ENCODE peak calls at places on chromosomes 11 and 22, in seven cellular contexts. One of them, this sample, is unnamed. For H3K27me3, the result is how much of the 10 kb centered on the place peaks cover.

GRCh38 chr11:62980133-62980760 is 4.5 kb downstream of the SLC22A6 start:
- DNase-seq in sigmoid colon: no peak
- DNase-seq in GM23338: peak
- DNase-seq in SK-N-SH: no peak
- DNase-seq in suprapubic skin: no peak
- DNase-seq in breast epithelium: no peak
- DNase-seq in spleen: no peak
- DNase-seq in this sample: no peak

GRCh38 chr22:50011447-50012200 is 941 bp downstream of the IL17REL start:
- DNase-seq in breast epithelium: no peak
- DNase-seq in SK-N-SH: peak
- DNase-seq in sigmoid colon: peak
- DNase-seq in suprapubic skin: no peak
- DNase-seq in spleen: no peak
- DNase-seq in GM23338: peak
- DNase-seq in this sample: no peak

GRCh38 chr11:114229062-114229450 is 67.1 kb upstream of the NNMT start:
- DNase-seq in SK-N-SH: peak
- DNase-seq in suprapubic skin: no peak
- DNase-seq in spleen: no peak
- DNase-seq in sigmoid colon: no peak
- DNase-seq in GM23338: no peak
- DNase-seq in breast epithelium: no peak
- DNase-seq in this sample: no peak

GRCh38 chr11:67400251-67400941 is 1.3 kb downstream of the PPP1CA start:
- DNase-seq in spleen: peak
- DNase-seq in GM23338: no peak
- DNase-seq in suprapubic skin: no peak
- DNase-seq in sigmoid colon: peak
- DNase-seq in breast epithelium: no peak
- DNase-seq in SK-N-SH: peak
- DNase-seq in this sample: peak

GRCh38 chr22:31106001-31106571 is 1.3 kb downstream of the SELENOM start:
- DNase-seq in SK-N-SH: no peak
- DNase-seq in breast epithelium: no peak
- DNase-seq in GM23338: no peak
- DNase-seq in sigmoid colon: peak
- DNase-seq in suprapubic skin: no peak
- DNase-seq in spleen: peak
- DNase-seq in this sample: no peak

GRCh38 chr11:68828155-68828931 is 13.4 kb downstream of the CPT1A start:
- DNase-seq in GM23338: no peak
- DNase-seq in sigmoid colon: no peak
- DNase-seq in suprapubic skin: no peak
- DNase-seq in SK-N-SH: peak
- DNase-seq in spleen: peak
- DNase-seq in breast epithelium: no peak
- DNase-seq in this sample: no peak

GRCh38 chr11:107567739-107568335 is 2.3 kb upstream of the ALKBH8 start:
- DNase-seq in SK-N-SH: peak
- DNase-seq in suprapubic skin: no peak
- DNase-seq in GM23338: no peak
- DNase-seq in breast epithelium: no peak
- DNase-seq in sigmoid colon: no peak
- DNase-seq in spleen: no peak
- DNase-seq in this sample: no peak

GRCh38 chr11:113855803-113856202 is 19.6 kb downstream of the USP28 start:
- DNase-seq in breast epithelium: no peak
- DNase-seq in GM23338: no peak
- DNase-seq in suprapubic skin: no peak
- DNase-seq in SK-N-SH: no peak
- DNase-seq in spleen: no peak
- DNase-seq in sigmoid colon: no peak
- DNase-seq in this sample: no peak

GRCh38 chr22:28052818-28053217 is 133.8 kb upstream of the PITPNB start:
- DNase-seq in SK-N-SH: no peak
- DNase-seq in GM23338: peak
- DNase-seq in spleen: no peak
- DNase-seq in sigmoid colon: no peak
- DNase-seq in suprapubic skin: no peak
- DNase-seq in breast epithelium: no peak
- DNase-seq in this sample: no peak

DNA sequence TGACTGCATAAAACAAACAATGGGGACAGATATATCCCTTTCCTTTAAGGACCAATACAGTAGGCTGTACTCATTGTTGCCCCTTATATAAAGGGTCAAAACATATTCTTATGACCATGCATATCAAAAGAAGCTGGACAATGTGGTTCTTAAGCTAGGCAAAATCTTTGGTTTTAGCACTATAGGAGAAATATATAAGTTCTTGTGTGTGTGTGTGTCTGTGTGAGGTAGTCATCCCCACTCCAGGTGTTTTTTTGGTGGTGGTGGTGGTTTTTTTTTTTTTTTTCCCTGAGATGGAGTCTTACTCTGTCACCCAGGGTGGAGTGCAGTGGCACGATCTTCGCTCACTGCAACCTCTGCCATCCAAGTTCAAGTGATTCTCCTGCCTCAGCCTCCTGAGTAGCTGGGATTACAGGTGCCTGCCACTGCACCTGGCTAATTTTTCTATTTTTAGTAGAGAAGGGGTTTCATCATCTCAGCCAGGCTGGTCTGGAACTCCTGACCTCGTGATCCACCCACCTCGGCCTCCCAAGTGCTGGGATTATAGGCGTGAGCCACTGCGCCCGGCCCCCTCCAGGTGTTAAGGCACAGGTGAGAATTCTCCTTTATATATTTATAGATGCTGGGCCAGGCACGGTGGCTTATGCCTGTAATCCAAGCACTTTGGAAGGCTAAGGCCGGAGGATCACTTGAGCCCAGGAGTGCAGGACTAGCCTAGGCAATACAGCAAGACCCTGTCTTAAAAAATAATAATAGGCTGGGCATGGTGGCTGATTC is 12.0 kb upstream of the ZNF143 start:
- DNase-seq in spleen: no peak
- DNase-seq in breast epithelium: no peak
- DNase-seq in sigmoid colon: no peak
- DNase-seq in GM23338: no peak
- DNase-seq in suprapubic skin: no peak
- DNase-seq in SK-N-SH: no peak
- DNase-seq in this sample: no peak
- TF ChIP-seq POLR2AphosphoS5 in spleen: no peak
- TF ChIP-seq POLR2AphosphoS5 in breast epithelium: no peak
- TF ChIP-seq POLR2AphosphoS5 in sigmoid colon: no peak
- TF ChIP-seq POLR2AphosphoS5 in GM23338: no peak
- TF ChIP-seq POLR2AphosphoS5 in suprapubic skin: no peak
- TF ChIP-seq POLR2AphosphoS5 in SK-N-SH: no peak
- TF ChIP-seq POLR2AphosphoS5 in this sample: no peak

GRCh38 chr22:42366815-42367581 is 65.2 kb downstream of the NFAM1 start:
- DNase-seq in SK-N-SH: no peak
- DNase-seq in GM23338: no peak
- DNase-seq in suprapubic skin: no peak
- DNase-seq in sigmoid colon: peak
- DNase-seq in spleen: no peak
- DNase-seq in breast epithelium: peak
- DNase-seq in this sample: peak

GRCh38 chr22:42364641-42365336 is 67.4 kb downstream of the NFAM1 start:
- DNase-seq in spleen: no peak
- DNase-seq in GM23338: no peak
- DNase-seq in sigmoid colon: peak
- DNase-seq in breast epithelium: no peak
- DNase-seq in suprapubic skin: no peak
- DNase-seq in SK-N-SH: peak
- DNase-seq in this sample: no peak

GRCh38 chr22:42365942-42366660 is 66.1 kb downstream of the NFAM1 start:
- DNase-seq in SK-N-SH: no peak
- DNase-seq in sigmoid colon: no peak
- DNase-seq in spleen: no peak
- DNase-seq in GM23338: no peak
- DNase-seq in breast epithelium: no peak
- DNase-seq in suprapubic skin: no peak
- DNase-seq in this sample: no peak

GRCh38 chr22:42363851-42364250 is 68.4 kb downstream of the NFAM1 start:
- DNase-seq in breast epithelium: no peak
- DNase-seq in spleen: no peak
- DNase-seq in sigmoid colon: peak
- DNase-seq in suprapubic skin: no peak
- DNase-seq in GM23338: no peak
- DNase-seq in SK-N-SH: no peak
- DNase-seq in this sample: no peak

DNA sequence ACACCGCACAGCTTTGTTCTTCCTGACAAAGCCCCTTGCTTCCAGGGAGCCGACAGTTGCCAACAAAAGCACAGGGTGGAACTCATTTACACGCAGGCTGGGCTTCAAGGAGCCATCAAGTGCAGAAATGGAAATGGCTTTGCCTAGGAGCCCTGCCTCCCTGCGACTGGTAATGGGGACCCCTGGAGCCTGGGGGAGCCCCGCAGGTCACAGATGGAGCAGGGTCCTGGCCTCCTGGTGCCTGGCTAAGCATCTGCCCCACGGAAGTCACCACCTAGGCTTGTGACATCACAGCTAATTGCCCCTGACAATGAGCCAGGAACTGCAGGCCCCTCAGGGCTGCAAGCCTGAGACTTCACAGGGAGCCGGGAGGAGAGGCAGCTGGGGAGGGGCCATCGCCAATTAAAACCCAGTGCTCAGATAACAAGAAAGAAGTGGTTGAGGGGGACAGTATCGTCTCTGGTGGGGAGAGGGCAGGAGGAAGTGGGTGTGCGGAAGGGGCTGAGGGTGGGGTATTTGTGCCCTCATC is 66.8 kb downstream of the NFAM1 start:
- DNase-seq in spleen: no peak
- DNase-seq in breast epithelium: no peak
- DNase-seq in SK-N-SH: peak
- DNase-seq in GM23338: peak
- DNase-seq in sigmoid colon: peak
- DNase-seq in suprapubic skin: no peak
- DNase-seq in this sample: no peak
- H3K27me3 ChIP-seq in spleen: half or more
- H3K27me3 ChIP-seq in breast epithelium: under half
- H3K27me3 ChIP-seq in SK-N-SH: under half
- H3K27me3 ChIP-seq in GM23338: under half
- H3K27me3 ChIP-seq in sigmoid colon: under half
- H3K27me3 ChIP-seq in suprapubic skin: under half
- H3K27me3 ChIP-seq in this sample: under half

GRCh38 chr11:66373261-66373660 is 1.7 kb upstream of the SLC29A2 start:
- DNase-seq in suprapubic skin: no peak
- DNase-seq in GM23338: no peak
- DNase-seq in breast epithelium: peak
- DNase-seq in spleen: peak
- DNase-seq in sigmoid colon: no peak
- DNase-seq in SK-N-SH: no peak
- DNase-seq in this sample: no peak
- H3K27ac ChIP-seq in suprapubic skin: no peak
- H3K27ac ChIP-seq in GM23338: no peak
- H3K27ac ChIP-seq in breast epithelium: no peak
- H3K27ac ChIP-seq in spleen: no peak
- H3K27ac ChIP-seq in sigmoid colon: no peak
- H3K27ac ChIP-seq in SK-N-SH: no peak
- H3K27ac ChIP-seq in this sample: no peak

GRCh38 chr22:33330534-33330933 is 272.4 kb upstream of the SYN3 start:
- DNase-seq in SK-N-SH: no peak
- DNase-seq in spleen: no peak
- DNase-seq in GM23338: peak
- DNase-seq in sigmoid colon: no peak
- DNase-seq in breast epithelium: no peak
- DNase-seq in suprapubic skin: no peak
- DNase-seq in this sample: no peak

GRCh38 chr22:33331017-33331416 is 272.8 kb upstream of the SYN3 start:
- DNase-seq in suprapubic skin: no peak
- DNase-seq in spleen: no peak
- DNase-seq in SK-N-SH: no peak
- DNase-seq in breast epithelium: no peak
- DNase-seq in GM23338: no peak
- DNase-seq in sigmoid colon: no peak
- DNase-seq in this sample: no peak

GRCh38 chr22:33332538-33332937 is 274.4 kb upstream of the SYN3 start:
- DNase-seq in GM23338: no peak
- DNase-seq in breast epithelium: no peak
- DNase-seq in sigmoid colon: no peak
- DNase-seq in spleen: no peak
- DNase-seq in SK-N-SH: no peak
- DNase-seq in suprapubic skin: no peak
- DNase-seq in this sample: peak

GRCh38 chr22:33337524-33337923 is 279.3 kb upstream of the SYN3 start:
- DNase-seq in suprapubic skin: no peak
- DNase-seq in spleen: no peak
- DNase-seq in GM23338: no peak
- DNase-seq in breast epithelium: peak
- DNase-seq in sigmoid colon: no peak
- DNase-seq in SK-N-SH: no peak
- DNase-seq in this sample: peak

GRCh38 chr22:33335611-33336279 is 277.6 kb upstream of the SYN3 start:
- DNase-seq in GM23338: no peak
- DNase-seq in sigmoid colon: no peak
- DNase-seq in spleen: no peak
- DNase-seq in SK-N-SH: no peak
- DNase-seq in breast epithelium: no peak
- DNase-seq in suprapubic skin: no peak
- DNase-seq in this sample: no peak
- TF ChIP-seq POLR2AphosphoS5 in GM23338: no peak
- TF ChIP-seq POLR2AphosphoS5 in sigmoid colon: no peak
- TF ChIP-seq POLR2AphosphoS5 in spleen: no peak
- TF ChIP-seq POLR2AphosphoS5 in SK-N-SH: no peak
- TF ChIP-seq POLR2AphosphoS5 in breast epithelium: no peak
- TF ChIP-seq POLR2AphosphoS5 in suprapubic skin: no peak
- TF ChIP-seq POLR2AphosphoS5 in this sample: no peak